ENCODE peak calls at places on chromosomes 6 and 20, in eight cellular contexts. One of them, this sample, is unnamed.

GRCh38 chr20:36768768-36769430 is 4.7 kb downstream of the DSN1 start:
- DNase-seq in brain microvascular endothelial cell: no peak
- DNase-seq in EL: peak; percentile 69
- DNase-seq in NCI-H2171 treated with DMSO at 0.1 percent for 48 hours: no peak
- DNase-seq in GM04503: peak; percentile 58
- DNase-seq in sciatic nerve: no peak
- DNase-seq in stomach: no peak
- DNase-seq in heart left ventricle: no peak
- DNase-seq in this sample: no peak

GRCh38 chr20:33789109-33789857 is 21.9 kb upstream of the CHMP4B start:
- DNase-seq in brain microvascular endothelial cell: peak; percentile 87
- DNase-seq in EL: peak; percentile 97
- DNase-seq in NCI-H2171 treated with DMSO at 0.1 percent for 48 hours: no peak
- DNase-seq in GM04503: peak; percentile 66
- DNase-seq in sciatic nerve: no peak
- DNase-seq in stomach: peak; percentile 85
- DNase-seq in heart left ventricle: no peak
- DNase-seq in this sample: no peak

GRCh38 chr6:148441454-148441911 is 98.8 kb downstream of the SASH1 start:
- DNase-seq in brain microvascular endothelial cell: peak; percentile 15
- DNase-seq in EL: peak; percentile 80
- DNase-seq in NCI-H2171 treated with DMSO at 0.1 percent for 48 hours: no peak
- DNase-seq in GM04503: peak; percentile 52
- DNase-seq in sciatic nerve: no peak
- DNase-seq in stomach: no peak
- DNase-seq in heart left ventricle: no peak
- DNase-seq in this sample: no peak

GRCh38 chr20:59933849-59934585 is 580 bp upstream of the SYCP2 start:
- DNase-seq in brain microvascular endothelial cell: peak; percentile 39
- DNase-seq in EL: peak; percentile 80
- DNase-seq in NCI-H2171 treated with DMSO at 0.1 percent for 48 hours: peak; percentile 74
- DNase-seq in GM04503: no peak
- DNase-seq in sciatic nerve: peak; percentile 88
- DNase-seq in stomach: peak; percentile 85
- DNase-seq in heart left ventricle: peak; percentile 84
- DNase-seq in this sample: peak; percentile 89

GRCh38 chr6:151679081-151679480 is 128.4 kb upstream of the ESR1 start:
- DNase-seq in brain microvascular endothelial cell: peak; percentile 72
- DNase-seq in EL: peak; percentile 70
- DNase-seq in NCI-H2171 treated with DMSO at 0.1 percent for 48 hours: no peak
- DNase-seq in GM04503: peak; percentile 35
- DNase-seq in sciatic nerve: no peak
- DNase-seq in stomach: no peak
- DNase-seq in heart left ventricle: peak; percentile 36
- DNase-seq in this sample: no peak

GRCh38 chr6:33915134-33915533 is 111.3 kb upstream of the MLN start:
- DNase-seq in brain microvascular endothelial cell: no peak
- DNase-seq in EL: no peak
- DNase-seq in NCI-H2171 treated with DMSO at 0.1 percent for 48 hours: peak; percentile 44
- DNase-seq in GM04503: no peak
- DNase-seq in sciatic nerve: no peak
- DNase-seq in stomach: peak; percentile 36
- DNase-seq in heart left ventricle: no peak
- DNase-seq in this sample: no peak

GRCh38 chr6:33080127-33081089 is 4.6 kb downstream of the HLA-DPB1 start:
- DNase-seq in brain microvascular endothelial cell: peak; percentile 77
- DNase-seq in EL: peak; percentile 63
- DNase-seq in NCI-H2171 treated with DMSO at 0.1 percent for 48 hours: no peak
- DNase-seq in GM04503: no peak
- DNase-seq in sciatic nerve: peak; percentile 81
- DNase-seq in stomach: no peak
- DNase-seq in heart left ventricle: peak; percentile 79
- DNase-seq in this sample: no peak

GRCh38 chr20:7650481-7650880 is 289.8 kb downstream of the HAO1 start:
- DNase-seq in brain microvascular endothelial cell: peak; percentile 29
- DNase-seq in EL: no peak
- DNase-seq in NCI-H2171 treated with DMSO at 0.1 percent for 48 hours: no peak
- DNase-seq in GM04503: peak; percentile 85
- DNase-seq in sciatic nerve: no peak
- DNase-seq in stomach: no peak
- DNase-seq in heart left ventricle: peak; percentile 38
- DNase-seq in this sample: no peak

GRCh38 chr6:140921366-140922226 is 1211.1 kb upstream of the GJE1 start:
- DNase-seq in brain microvascular endothelial cell: peak; percentile 64
- DNase-seq in EL: peak; percentile 82
- DNase-seq in NCI-H2171 treated with DMSO at 0.1 percent for 48 hours: peak; percentile 45
- DNase-seq in GM04503: peak; percentile 67
- DNase-seq in sciatic nerve: no peak
- DNase-seq in stomach: no peak
- DNase-seq in heart left ventricle: peak; percentile 21
- DNase-seq in this sample: no peak

GRCh38 chr6:168186438-168186837 is 107.4 kb upstream of the FRMD1 start:
- DNase-seq in brain microvascular endothelial cell: no peak
- DNase-seq in EL: no peak
- DNase-seq in NCI-H2171 treated with DMSO at 0.1 percent for 48 hours: no peak
- DNase-seq in GM04503: no peak
- DNase-seq in sciatic nerve: peak; percentile 35
- DNase-seq in stomach: no peak
- DNase-seq in heart left ventricle: no peak
- DNase-seq in this sample: no peak

GRCh38 chr6:36605560-36606391 is 11.6 kb downstream of the SRSF3 start:
- DNase-seq in brain microvascular endothelial cell: no peak
- DNase-seq in EL: peak; percentile 28
- DNase-seq in NCI-H2171 treated with DMSO at 0.1 percent for 48 hours: no peak
- DNase-seq in GM04503: no peak
- DNase-seq in sciatic nerve: peak; percentile 37
- DNase-seq in stomach: no peak
- DNase-seq in heart left ventricle: no peak
- DNase-seq in this sample: no peak

GRCh38 chr6:5638666-5639065 is 368.1 kb downstream of the NRN1 start:
- DNase-seq in brain microvascular endothelial cell: no peak
- DNase-seq in EL: no peak
- DNase-seq in NCI-H2171 treated with DMSO at 0.1 percent for 48 hours: no peak
- DNase-seq in GM04503: no peak
- DNase-seq in sciatic nerve: no peak
- DNase-seq in stomach: no peak
- DNase-seq in heart left ventricle: peak; percentile 73
- DNase-seq in this sample: no peak

GRCh38 chr6:169205176-169206160 is 48.2 kb downstream of the THBS2 start:
- DNase-seq in brain microvascular endothelial cell: no peak
- DNase-seq in EL: peak; percentile 70
- DNase-seq in NCI-H2171 treated with DMSO at 0.1 percent for 48 hours: no peak
- DNase-seq in GM04503: peak; percentile 71
- DNase-seq in sciatic nerve: no peak
- DNase-seq in stomach: no peak
- DNase-seq in heart left ventricle: no peak
- DNase-seq in this sample: no peak

GRCh38 chr6:77036400-77036799 is 426.9 kb downstream of the HTR1B start:
- DNase-seq in brain microvascular endothelial cell: peak; percentile 35
- DNase-seq in EL: no peak
- DNase-seq in NCI-H2171 treated with DMSO at 0.1 percent for 48 hours: no peak
- DNase-seq in GM04503: no peak
- DNase-seq in sciatic nerve: no peak
- DNase-seq in stomach: no peak
- DNase-seq in heart left ventricle: no peak
- DNase-seq in this sample: no peak

GRCh38 chr6:111832833-111833418 is 40.3 kb downstream of the FYN start:
- DNase-seq in brain microvascular endothelial cell: no peak
- DNase-seq in EL: no peak
- DNase-seq in NCI-H2171 treated with DMSO at 0.1 percent for 48 hours: no peak
- DNase-seq in GM04503: no peak
- DNase-seq in sciatic nerve: no peak
- DNase-seq in stomach: no peak
- DNase-seq in heart left ventricle: no peak
- DNase-seq in this sample: no peak

GRCh38 chr20:61531553-61532345 is 279.7 kb downstream of the CDH4 start:
- DNase-seq in brain microvascular endothelial cell: no peak
- DNase-seq in EL: peak; percentile 51
- DNase-seq in NCI-H2171 treated with DMSO at 0.1 percent for 48 hours: no peak
- DNase-seq in GM04503: no peak
- DNase-seq in sciatic nerve: no peak
- DNase-seq in stomach: no peak
- DNase-seq in heart left ventricle: no peak
- DNase-seq in this sample: no peak

GRCh38 chr6:45478235-45478634 is 100.5 kb upstream of the SUPT3H start:
- DNase-seq in brain microvascular endothelial cell: no peak
- DNase-seq in EL: peak; percentile 66
- DNase-seq in NCI-H2171 treated with DMSO at 0.1 percent for 48 hours: no peak
- DNase-seq in GM04503: no peak
- DNase-seq in sciatic nerve: no peak
- DNase-seq in stomach: no peak
- DNase-seq in heart left ventricle: no peak
- DNase-seq in this sample: no peak

GRCh38 chr6:1597121-1597744 is 12.5 kb upstream of the FOXC1 start:
- DNase-seq in brain microvascular endothelial cell: no peak
- DNase-seq in EL: no peak
- DNase-seq in NCI-H2171 treated with DMSO at 0.1 percent for 48 hours: no peak
- DNase-seq in GM04503: no peak
- DNase-seq in sciatic nerve: no peak
- DNase-seq in stomach: no peak
- DNase-seq in heart left ventricle: no peak
- DNase-seq in this sample: peak; percentile 6

GRCh38 chr6:31588871-31589650 is 3.0 kb downstream of the LST1 start:
- DNase-seq in brain microvascular endothelial cell: no peak
- DNase-seq in EL: peak; percentile 34
- DNase-seq in NCI-H2171 treated with DMSO at 0.1 percent for 48 hours: no peak
- DNase-seq in GM04503: no peak
- DNase-seq in sciatic nerve: no peak
- DNase-seq in stomach: no peak
- DNase-seq in heart left ventricle: no peak
- DNase-seq in this sample: no peak

GRCh38 chr20:48638546-48638945 is 189.3 kb downstream of the PREX1 start:
- DNase-seq in brain microvascular endothelial cell: peak; percentile 67
- DNase-seq in EL: peak; percentile 89
- DNase-seq in NCI-H2171 treated with DMSO at 0.1 percent for 48 hours: no peak
- DNase-seq in GM04503: no peak
- DNase-seq in sciatic nerve: no peak
- DNase-seq in stomach: no peak
- DNase-seq in heart left ventricle: no peak
- DNase-seq in this sample: no peak

GRCh38 chr6:36969988-36970891 is 15.7 kb downstream of the PI16 start:
- DNase-seq in brain microvascular endothelial cell: no peak
- DNase-seq in EL: no peak
- DNase-seq in NCI-H2171 treated with DMSO at 0.1 percent for 48 hours: no peak
- DNase-seq in GM04503: no peak
- DNase-seq in sciatic nerve: no peak
- DNase-seq in stomach: no peak
- DNase-seq in heart left ventricle: no peak
- DNase-seq in this sample: no peak

GRCh38 chr20:4951299-4951698 is 50.0 kb downstream of the SLC23A2 start:
- DNase-seq in brain microvascular endothelial cell: peak; percentile 77
- DNase-seq in EL: peak; percentile 71
- DNase-seq in NCI-H2171 treated with DMSO at 0.1 percent for 48 hours: no peak
- DNase-seq in GM04503: no peak
- DNase-seq in sciatic nerve: no peak
- DNase-seq in stomach: no peak
- DNase-seq in heart left ventricle: peak; percentile 26
- DNase-seq in this sample: no peak

GRCh38 chr20:58374906-58375760 is 13.9 kb upstream of the VAPB start:
- DNase-seq in brain microvascular endothelial cell: peak; percentile 64
- DNase-seq in EL: peak; percentile 56
- DNase-seq in NCI-H2171 treated with DMSO at 0.1 percent for 48 hours: no peak
- DNase-seq in GM04503: no peak
- DNase-seq in sciatic nerve: no peak
- DNase-seq in stomach: no peak
- DNase-seq in heart left ventricle: peak; percentile 16
- DNase-seq in this sample: no peak

GRCh38 chr6:74073429-74073828 is 377.4 kb downstream of the CD109 start:
- DNase-seq in brain microvascular endothelial cell: peak; percentile 73
- DNase-seq in EL: peak; percentile 58
- DNase-seq in NCI-H2171 treated with DMSO at 0.1 percent for 48 hours: no peak
- DNase-seq in GM04503: peak; percentile 49
- DNase-seq in sciatic nerve: no peak
- DNase-seq in stomach: no peak
- DNase-seq in heart left ventricle: no peak
- DNase-seq in this sample: no peak

GRCh38 chr6:110097443-110097842 is 82.0 kb downstream of the WASF1 start:
- DNase-seq in brain microvascular endothelial cell: no peak
- DNase-seq in EL: no peak
- DNase-seq in NCI-H2171 treated with DMSO at 0.1 percent for 48 hours: no peak
- DNase-seq in GM04503: no peak
- DNase-seq in sciatic nerve: no peak
- DNase-seq in stomach: no peak
- DNase-seq in heart left ventricle: no peak
- DNase-seq in this sample: no peak

GRCh38 chr20:14716251-14716650 is 378.8 kb upstream of the FLRT3 start:
- DNase-seq in brain microvascular endothelial cell: no peak
- DNase-seq in EL: no peak
- DNase-seq in NCI-H2171 treated with DMSO at 0.1 percent for 48 hours: no peak
- DNase-seq in GM04503: no peak
- DNase-seq in sciatic nerve: no peak
- DNase-seq in stomach: no peak
- DNase-seq in heart left ventricle: no peak
- DNase-seq in this sample: no peak

GRCh38 chr6:25883991-25884390 is 9.9 kb upstream of the SLC17A3 start:
- DNase-seq in brain microvascular endothelial cell: no peak
- DNase-seq in EL: peak; percentile 88
- DNase-seq in NCI-H2171 treated with DMSO at 0.1 percent for 48 hours: no peak
- DNase-seq in GM04503: peak; percentile 58
- DNase-seq in sciatic nerve: no peak
- DNase-seq in stomach: no peak
- DNase-seq in heart left ventricle: no peak
- DNase-seq in this sample: no peak

GRCh38 chr6:111088668-111089003 is 1.3 kb downstream of the SLC16A10 start:
- DNase-seq in brain microvascular endothelial cell: no peak
- DNase-seq in EL: no peak
- DNase-seq in NCI-H2171 treated with DMSO at 0.1 percent for 48 hours: no peak
- DNase-seq in GM04503: no peak
- DNase-seq in sciatic nerve: no peak
- DNase-seq in stomach: no peak
- DNase-seq in heart left ventricle: no peak
- DNase-seq in this sample: no peak

GRCh38 chr6:163759542-163759941 is 345.0 kb downstream of the QKI start:
- DNase-seq in brain microvascular endothelial cell: peak; percentile 34
- DNase-seq in EL: peak; percentile 80
- DNase-seq in NCI-H2171 treated with DMSO at 0.1 percent for 48 hours: no peak
- DNase-seq in GM04503: no peak
- DNase-seq in sciatic nerve: no peak
- DNase-seq in stomach: no peak
- DNase-seq in heart left ventricle: no peak
- DNase-seq in this sample: no peak

GRCh38 chr6:55209059-55209458 is 34.7 kb downstream of the HCRTR2 start:
- DNase-seq in brain microvascular endothelial cell: no peak
- DNase-seq in EL: no peak
- DNase-seq in NCI-H2171 treated with DMSO at 0.1 percent for 48 hours: no peak
- DNase-seq in GM04503: no peak
- DNase-seq in sciatic nerve: no peak
- DNase-seq in stomach: no peak
- DNase-seq in heart left ventricle: no peak
- DNase-seq in this sample: no peak